ENCODE peak calls at places on chromosomes 2 and 18, in four cellular contexts. T is CD4-positive, alpha-beta T cell; O is epithelial cell of esophagus; D is MM.1S. U is an unnamed sample.

GRCh38 chr2:40511661-40512213 is 59.8 kb upstream of the SLC8A1 start:
- DNase-seq in T (no peak), O (peak), D (no peak), U (no peak)

GRCh38 chr2:175690113-175690716 is 311.9 kb downstream of the LNPK start:
- DNase-seq in T (no peak), O (peak), D (peak), U (no peak)

GRCh38 chr2:142935563-142936089 is 58.2 kb downstream of the KYNU start:
- DNase-seq in O (no peak), T (no peak), D (no peak), U (no peak)

GRCh38 chr2:9162841-9163240 is 43.8 kb upstream of the ASAP2 start:
- DNase-seq in O (no peak), T (no peak), D (no peak), U (no peak)

GRCh38 chr2:43127941-43128561 is 98.4 kb downstream of the ZFP36L2 start:
- DNase-seq in T (no peak), D (no peak), O (no peak), U (no peak)

GRCh38 chr18:49565101-49565500 is 3.2 kb downstream of the LIPG start:
- DNase-seq in D (no peak), O (no peak), T (no peak), U (no peak)

GRCh38 chr18:2932247-2933181 is 80.4 kb downstream of the LPIN2 start:
- DNase-seq in D (peak), T (peak), O (peak), U (no peak)

GRCh38 chr2:53998834-53999233 is 28.0 kb upstream of the PSME4 start:
- DNase-seq in T (no peak), D (peak), O (no peak), U (no peak)

GRCh38 chr2:16257001-16257724 is 316.8 kb downstream of the MYCN start:
- DNase-seq in T (no peak), O (no peak), D (no peak), U (no peak)

GRCh38 chr2:150888337-150888736 is 373.3 kb downstream of the RBM43 start:
- DNase-seq in T (no peak), O (no peak), D (no peak), U (no peak)

GRCh38 chr18:12307871-12308385 is at the start of gene TUBB6:
- DNase-seq in O (peak), D (no peak), T (no peak), U (no peak)

GRCh38 chr18:45222200-45222599 is 393.1 kb upstream of the SLC14A2 start:
- DNase-seq in D (no peak), T (no peak), O (no peak), U (no peak)

GRCh38 chr2:238835726-238836301 is 12.1 kb upstream of the TWIST2 start:
- DNase-seq in T (no peak), O (no peak), D (no peak), U (no peak)
- TF ChIP-seq CTCF in T (no peak), O (peak), D (no peak), U (peak)

DNA sequence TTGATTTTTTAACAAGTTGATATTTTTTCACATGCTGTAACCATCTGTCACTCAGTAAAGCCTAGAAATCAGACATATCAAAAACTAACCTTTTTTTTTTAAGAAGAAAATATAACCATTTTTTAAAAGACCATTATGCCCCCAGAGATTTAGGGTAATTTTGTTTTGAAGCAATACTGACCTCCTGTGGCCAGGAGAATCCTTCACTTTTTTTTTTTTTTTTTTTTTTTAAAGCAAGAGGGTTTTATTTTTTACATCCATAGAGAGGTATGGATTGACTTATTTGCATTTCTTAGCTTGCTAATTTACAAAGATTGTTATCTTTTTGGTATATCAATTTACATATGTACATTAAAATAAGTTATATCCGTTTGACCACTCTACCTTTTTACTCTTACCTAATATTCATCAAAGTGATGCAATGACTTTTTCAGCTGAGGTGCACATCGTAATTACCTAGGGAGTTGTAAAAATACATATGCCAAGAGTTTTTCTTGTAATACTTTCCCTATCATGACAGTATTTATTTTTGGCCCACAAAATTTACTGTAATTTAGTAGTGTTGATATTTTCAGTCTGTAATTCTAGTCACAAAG is 161.9 kb downstream of the SOCS6 start:
- DNase-seq in O (no peak), D (no peak), T (no peak), U (no peak)
- TF ChIP-seq CTCF in O (peak), D (peak), T (no peak), U (peak)

DNA sequence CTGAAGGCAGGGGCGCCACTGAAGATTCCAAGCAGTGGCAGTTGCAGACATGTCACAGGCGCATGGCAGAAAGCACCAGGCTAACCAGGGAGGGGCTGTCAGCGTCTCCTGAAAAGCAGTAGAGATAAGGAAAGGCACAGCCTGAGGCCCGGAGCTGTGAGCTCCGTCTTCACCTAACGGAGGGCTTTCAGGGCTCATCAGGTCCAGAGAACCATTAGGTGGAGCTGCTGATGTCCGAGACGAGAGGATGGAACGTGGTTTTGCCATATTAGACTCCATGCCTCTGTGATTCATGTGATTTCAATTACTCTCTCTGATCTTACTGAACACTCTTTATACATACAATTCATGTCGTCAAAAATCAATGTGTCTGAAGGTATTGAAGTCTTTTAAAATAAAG is 120.3 kb upstream of the RAB6C start:
- DNase-seq in T (no peak), D (no peak), O (no peak), U (no peak)
- TF ChIP-seq CTCF in T (no peak), D (no peak), O (no peak), U (no peak)

GRCh38 chr2:63189026-63189425 is 138.4 kb downstream of the OTX1 start:
- DNase-seq in O (peak), D (peak), T (no peak), U (no peak)
- TF ChIP-seq CTCF in O (peak), D (peak), T (no peak), U (peak)

GRCh38 chr18:63844254-63844653 is 43.3 kb upstream of the SERPINB2 start:
- DNase-seq in D (peak), O (peak), T (no peak), U (no peak)
- TF ChIP-seq CTCF in D (peak), O (peak), T (no peak), U (peak)

DNA sequence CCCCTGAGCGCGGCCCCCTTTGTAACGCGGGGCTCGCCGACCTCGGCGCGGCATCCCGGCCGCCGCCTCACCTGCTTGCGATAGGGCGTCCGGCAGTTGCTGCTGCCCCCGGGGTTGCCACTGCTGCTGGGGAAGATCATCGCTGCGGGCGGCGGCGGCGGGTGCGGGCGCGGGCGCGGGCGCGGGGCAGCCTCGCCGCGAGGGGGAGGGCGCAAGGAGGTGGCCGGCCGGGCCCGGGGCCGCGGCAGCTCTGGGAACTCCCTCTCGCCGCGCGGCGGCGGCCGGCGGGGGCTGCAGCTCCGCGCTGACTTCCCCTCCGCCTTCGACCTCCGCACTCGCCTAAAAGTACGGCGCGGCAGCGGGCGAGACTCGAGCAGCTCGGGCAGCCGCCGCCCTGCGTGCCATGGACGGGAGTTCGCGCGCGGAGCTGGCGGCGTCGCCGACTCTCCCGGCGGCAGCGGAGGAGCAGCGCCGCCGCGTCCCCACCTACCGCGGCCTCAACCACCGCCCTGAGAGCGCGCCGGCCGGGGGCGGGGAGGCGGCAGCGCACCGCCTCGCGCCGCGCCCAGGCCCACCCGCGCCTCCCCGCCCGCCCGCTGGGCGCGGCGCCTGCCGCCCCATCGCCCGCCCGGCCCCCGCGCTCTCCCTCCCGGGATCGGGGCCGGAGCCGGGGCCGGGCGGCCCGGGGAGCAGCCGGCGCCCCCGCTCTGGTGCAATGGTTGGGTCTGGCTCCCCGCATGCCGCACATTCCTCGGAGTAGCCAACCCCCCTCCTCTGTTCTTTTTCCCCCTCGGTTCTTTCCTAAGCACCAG is 86.0 kb downstream of the RBMS1 start:
- DNase-seq in D (peak), T (peak), O (peak), U (no peak)
- TF ChIP-seq CTCF in D (no peak), T (no peak), O (no peak), U (peak)

DNA sequence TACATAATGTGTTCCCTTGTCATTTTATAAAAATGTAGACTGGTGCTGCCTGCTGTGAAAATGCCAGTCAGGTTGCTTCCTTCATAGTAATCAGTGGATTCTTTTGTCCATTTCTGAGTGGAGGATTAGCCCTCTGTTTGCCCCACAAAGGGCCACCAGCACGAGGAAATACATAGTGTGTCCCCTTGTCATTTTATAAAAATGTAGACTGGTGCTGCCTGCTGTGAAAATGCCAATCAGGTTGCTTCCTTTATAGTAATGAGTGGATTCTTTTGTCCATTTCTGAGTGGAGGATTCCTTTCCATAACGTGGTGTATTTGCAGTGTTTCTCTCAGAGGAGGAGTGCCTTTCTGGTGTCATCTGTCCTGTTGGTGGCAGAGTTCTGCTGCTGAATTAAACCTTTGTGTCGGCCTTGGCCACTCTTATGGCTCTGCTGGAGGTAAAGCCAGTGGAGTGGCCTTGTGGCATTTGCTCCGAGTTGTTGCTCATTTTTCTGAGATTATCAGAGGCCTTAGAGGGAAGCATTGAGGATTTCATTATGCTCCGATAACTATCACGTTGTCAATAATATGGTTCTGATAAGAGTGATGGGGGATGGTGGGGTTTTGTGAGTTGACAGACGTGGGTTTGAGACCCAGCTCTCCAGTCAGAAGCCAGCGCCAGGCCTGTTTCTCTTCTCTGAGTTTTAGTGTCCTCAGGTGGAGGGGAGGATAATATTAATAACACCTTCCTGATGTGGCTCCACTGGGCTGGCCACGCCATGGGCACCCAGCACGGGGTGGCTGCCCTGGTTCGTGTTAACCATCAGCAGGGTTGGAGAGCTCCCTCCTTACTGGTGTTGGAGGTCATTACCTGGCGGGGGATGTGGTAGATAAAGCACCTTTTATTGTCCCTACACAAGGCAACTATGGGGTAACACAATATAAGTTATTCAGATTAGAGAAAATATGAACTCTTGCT is 96.6 kb downstream of the NEDD4L start:
- DNase-seq in O (no peak), T (no peak), D (no peak), U (no peak)
- TF ChIP-seq CTCF in O (no peak), T (no peak), D (no peak), U (peak)

GRCh38 chr2:144504191-144504590 is 15.7 kb downstream of the ZEB2 start:
- DNase-seq in T (no peak), D (no peak), O (no peak), U (no peak)
- TF ChIP-seq CTCF in T (no peak), D (no peak), O (no peak), U (peak)